ENCODE peak calls at places on chromosome 5, in six cellular contexts. C is AG20443; D is uterus; E is GM06990; I is frontal cortex; R is activated CD8-positive, alpha-beta memory T cell treated with anti-CD3 and anti-CD28 coated beads, Interleukin-2, amount 50 U/mL, for 48 hours. S is an unnamed sample.
A peak's percentile ranks its signal among the peaks of the same experiment; 100 is the strongest.

GRCh38 chr5:40258205-40258604 is 421.5 kb upstream of the PTGER4 start:
- DNase-seq in I (no peak), D (no peak), E (no peak), C (no peak), R (no peak), S (no peak)

GRCh38 chr5:150208187-150209015 is 18.5 kb downstream of the SLC6A7 start:
- DNase-seq in I (no peak), C (peak; percentile 78), D (no peak), E (no peak), R (no peak), S (no peak)

GRCh38 chr5:15388856-15389255 is 111.1 kb upstream of the FBXL7 start:
- DNase-seq in C (no peak), I (no peak), E (no peak), R (no peak), D (no peak), S (peak; percentile 71)

GRCh38 chr5:142063878-142064331 is 44.7 kb upstream of the NDFIP1 start:
- DNase-seq in E (no peak), D (peak; percentile 49), C (peak; percentile 76), I (peak; percentile 68), R (peak; percentile 62), S (peak; percentile 82)

GRCh38 chr5:124951676-124952075 is 205.2 kb upstream of the ZNF608 start:
- DNase-seq in R (no peak), C (no peak), I (no peak), D (no peak), E (peak; percentile 44), S (no peak)

GRCh38 chr5:102611312-102611711 is 112.5 kb upstream of the SLCO6A1 start:
- DNase-seq in I (no peak), R (no peak), E (no peak), D (no peak), C (no peak), S (no peak)

GRCh38 chr5:162786234-162786633 is 651.2 kb upstream of the CCNG1 start:
- DNase-seq in D (no peak), I (no peak), R (no peak), C (no peak), E (no peak), S (no peak)

GRCh38 chr5:141850183-141850768 is 27.9 kb downstream of the PCDH1 start:
- DNase-seq in D (peak; percentile 45), I (peak; percentile 77), E (no peak), C (peak; percentile 97), R (no peak), S (peak; percentile 83)

GRCh38 chr5:169723103-169723831 is 86.2 kb downstream of the DOCK2 start:
- DNase-seq in D (no peak), I (no peak), R (no peak), E (no peak), C (no peak), S (no peak)

S was measured in SK-N-SH.